ENCODE peak calls at places on chromosomes 2 and 18, in seven cellular contexts. M is IMR-90, E is H9, O is neuronal stem cell, C is mesendoderm, S is H1, D is trophoblast cell. N is an unnamed sample.

GRCh38 chr2:68745006-68745405 is 10.4 kb downstream of the ARHGAP25 start:
- DNase-seq in M (no peak), E (no peak), O (no peak), C (no peak), S (peak; percentile 4), D (no peak), N (no peak)

GRCh38 chr2:84492571-84492970 is 23.7 kb upstream of the DNAH6 start:
- DNase-seq in M (peak; percentile 22), E (no peak), O (no peak), C (no peak), S (no peak), D (no peak), N (no peak)

GRCh38 chr2:24935145-24935544 is 15.1 kb upstream of the ADCY3 start:
- DNase-seq in M (no peak), E (no peak), O (no peak), C (no peak), S (no peak), D (no peak), N (no peak)

GRCh38 chr2:47072018-47072691 is 83.0 kb downstream of the STPG4 start:
- DNase-seq in M (peak; percentile 70), E (peak; percentile 60), O (no peak), C (no peak), S (no peak), D (peak; percentile 79), N (peak; percentile 82)

GRCh38 chr2:19503915-19504314 is 145.5 kb upstream of the OSR1 start:
- DNase-seq in M (no peak), E (no peak), O (no peak), C (no peak), S (no peak), D (no peak), N (no peak)

GRCh38 chr2:234448506-234449169 is 48.2 kb downstream of the ARL4C start:
- DNase-seq in M (no peak), E (no peak), O (peak; percentile 92), C (no peak), S (no peak), D (no peak), N (peak; percentile 26)

GRCh38 chr2:60796573-60797509 is 40.8 kb downstream of the PAPOLG start:
- DNase-seq in M (peak; percentile 12), E (no peak), O (no peak), C (no peak), S (no peak), D (no peak), N (no peak)

GRCh38 chr2:172834881-172835280 is 99.2 kb downstream of the RAPGEF4 start:
- DNase-seq in M (no peak), E (no peak), O (no peak), C (peak; percentile 82), S (no peak), D (no peak), N (no peak)

GRCh38 chr2:176781570-176782217 is 430.9 kb upstream of the HNRNPA3 start:
- DNase-seq in M (no peak), E (no peak), O (no peak), C (no peak), S (no peak), D (no peak), N (no peak)

GRCh38 chr18:22056962-22057361 is 112.4 kb upstream of the GATA6 start:
- DNase-seq in M (no peak), E (no peak), O (no peak), C (no peak), S (no peak), D (no peak), N (no peak)

GRCh38 chr2:109326306-109326705 is 197.3 kb downstream of the SH3RF3 start:
- DNase-seq in M (no peak), E (no peak), O (no peak), C (no peak), S (no peak), D (no peak), N (no peak)

GRCh38 chr2:227411320-227411989 is 23.7 kb upstream of the SCYGR1 start:
- DNase-seq in M (peak; percentile 39), E (no peak), O (no peak), C (no peak), S (no peak), D (no peak), N (peak; percentile 39)

GRCh38 chr2:46230677-46231425 is 66.4 kb upstream of the EPAS1 start:
- DNase-seq in M (no peak), E (no peak), O (no peak), C (no peak), S (no peak), D (peak; percentile 55), N (no peak)

GRCh38 chr2:84971799-84972790 is 1.1 kb downstream of the KCMF1 start:
- DNase-seq in M (peak; percentile 42), E (no peak), O (no peak), C (peak; percentile 59), S (peak; percentile 69), D (peak; percentile 27), N (peak; percentile 44)

GRCh38 chr2:188766086-188766856 is 207.9 kb upstream of the COL3A1 start:
- DNase-seq in M (no peak), E (no peak), O (no peak), C (no peak), S (no peak), D (no peak), N (no peak)

GRCh38 chr2:239164281-239164871 is 236.4 kb downstream of the HDAC4 start:
- DNase-seq in M (no peak), E (no peak), O (no peak), C (no peak), S (no peak), D (no peak), N (no peak)

GRCh38 chr2:76270356-76270755 is 559.6 kb upstream of the GCFC2 start:
- DNase-seq in M (no peak), E (no peak), O (no peak), C (no peak), S (no peak), D (no peak), N (no peak)

GRCh38 chr2:175203621-175204496 is 22.3 kb upstream of the ATP5MC3 start:
- DNase-seq in M (peak; percentile 47), E (peak; percentile 75), O (peak; percentile 15), C (peak; percentile 89), S (peak; percentile 67), D (peak; percentile 30), N (peak; percentile 62)

DNA sequence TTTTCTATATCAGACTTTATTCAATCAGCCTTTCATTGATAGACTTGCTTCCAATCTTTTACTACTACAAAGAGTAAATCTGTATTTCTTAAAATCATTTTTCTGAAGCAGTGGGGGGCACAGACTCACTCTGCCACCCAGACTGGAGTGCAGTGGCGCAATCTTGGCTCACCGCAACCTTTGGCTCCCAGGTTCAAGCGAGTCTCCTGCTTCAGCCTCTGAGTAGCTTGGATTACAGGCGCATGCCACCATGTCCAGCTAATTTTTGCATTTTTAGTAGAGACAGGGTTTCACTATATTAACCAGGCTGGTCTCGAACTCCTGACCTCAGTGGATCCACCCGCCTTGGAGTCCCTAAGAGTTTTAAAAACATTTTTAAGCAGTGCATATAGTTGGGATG is 270.6 kb upstream of the REG3G start:
- DNase-seq in M (no peak), E (no peak), O (no peak), C (no peak), S (no peak), D (no peak), N (no peak)
- H3K79me1 ChIP-seq in M (no peaks in the 10 kb centered on the region), E (no peaks in the 10 kb centered on the region), O (no peaks in the 10 kb centered on the region), C (no peaks in the 10 kb centered on the region), S (no peaks in the 10 kb centered on the region), D (no peaks in the 10 kb centered on the region), N (no peaks in the 10 kb centered on the region)

GRCh38 chr2:135791418-135792190 is 45.4 kb downstream of the LCT start:
- DNase-seq in M (peak; percentile 50), E (no peak), O (no peak), C (no peak), S (no peak), D (no peak), N (peak; percentile 22)
- H3K79me1 ChIP-seq in M (peaks cover 12% of the 10 kb centered on the region), E (no peaks in the 10 kb centered on the region), O (no peaks in the 10 kb centered on the region), C (no peaks in the 10 kb centered on the region), S (no peaks in the 10 kb centered on the region), D (no peaks in the 10 kb centered on the region), N (peaks cover 4% of the 10 kb centered on the region)

GRCh38 chr2:241072553-241073165 is 29.4 kb downstream of the MTERF4 start:
- DNase-seq in M (no peak), E (no peak), O (no peak), C (no peak), S (no peak), D (no peak), N (no peak)
- H3K79me1 ChIP-seq in M (no peaks in the 10 kb centered on the region), E (no peaks in the 10 kb centered on the region), O (peaks cover 3% of the 10 kb centered on the region), C (no peaks in the 10 kb centered on the region), S (no peaks in the 10 kb centered on the region), D (no peaks in the 10 kb centered on the region), N (no peaks in the 10 kb centered on the region)

DNA sequence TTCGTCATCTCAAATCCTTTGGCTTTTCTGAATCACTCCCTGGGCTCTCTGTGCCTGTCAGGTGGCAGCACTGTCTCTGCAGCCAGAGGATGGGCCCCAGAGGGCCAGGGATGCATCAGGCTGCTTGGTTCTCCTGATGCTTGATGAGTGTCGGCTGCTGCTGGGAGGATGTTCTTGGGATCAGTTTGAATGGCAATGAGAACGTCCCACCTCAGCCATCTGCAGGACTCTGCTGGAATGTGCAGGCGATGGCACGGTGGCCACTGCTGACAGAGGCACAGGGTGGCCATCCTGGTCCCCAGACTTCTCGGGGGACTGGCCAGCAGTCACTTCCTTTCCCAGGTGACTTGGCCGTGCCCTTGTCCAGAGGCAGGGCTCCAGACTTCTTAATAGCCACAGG is 146.0 kb downstream of the FAM210A start:
- DNase-seq in M (no peak), E (no peak), O (no peak), C (no peak), S (no peak), D (no peak), N (no peak)
- H3K79me1 ChIP-seq in M (no peaks in the 10 kb centered on the region), E (no peaks in the 10 kb centered on the region), O (no peaks in the 10 kb centered on the region), C (no peaks in the 10 kb centered on the region), S (no peaks in the 10 kb centered on the region), D (no peaks in the 10 kb centered on the region), N (no peaks in the 10 kb centered on the region)

GRCh38 chr2:238138331-238139102 is at the start of gene KLHL30:
- DNase-seq in M (no peak), E (no peak), O (no peak), C (no peak), S (no peak), D (peak; percentile 78), N (no peak)

GRCh38 chr2:238139141-238139840 is 823 bp downstream of the KLHL30 start:
- DNase-seq in M (no peak), E (peak; percentile 63), O (no peak), C (no peak), S (peak; percentile 86), D (peak; percentile 60), N (no peak)

GRCh38 chr2:238141541-238142318 is 3.3 kb downstream of the KLHL30 start:
- DNase-seq in M (no peak), E (no peak), O (no peak), C (no peak), S (no peak), D (peak; percentile 37), N (no peak)

GRCh38 chr2:238140721-238141540 is 2.5 kb downstream of the KLHL30 start:
- DNase-seq in M (no peak), E (no peak), O (no peak), C (no peak), S (no peak), D (no peak), N (no peak)

GRCh38 chr2:238139841-238140439 is 1.5 kb downstream of the KLHL30 start:
- DNase-seq in M (no peak), E (no peak), O (no peak), C (no peak), S (no peak), D (no peak), N (no peak)
- H3K79me1 ChIP-seq in M (no peaks in the 10 kb centered on the region), E (no peaks in the 10 kb centered on the region), O (peaks cover 7% of the 10 kb centered on the region), C (no peaks in the 10 kb centered on the region), S (no peaks in the 10 kb centered on the region), D (no peaks in the 10 kb centered on the region), N (no peaks in the 10 kb centered on the region)

GRCh38 chr2:216189410-216189809 is 80.3 kb downstream of the XRCC5 start:
- DNase-seq in M (peak; percentile 40), E (no peak), O (no peak), C (no peak), S (no peak), D (no peak), N (no peak)
- H3K79me1 ChIP-seq in M (peaks cover 66% of the 10 kb centered on the region), E (no peaks in the 10 kb centered on the region), O (no peaks in the 10 kb centered on the region), C (peaks cover 12% of the 10 kb centered on the region), S (no peaks in the 10 kb centered on the region), D (no peaks in the 10 kb centered on the region), N (peaks cover 12% of the 10 kb centered on the region)